ENCODE peak calls at places on chromosomes 3 and 15, in six cellular contexts. N is sigmoid colon, R is endothelial cell, G is body of pancreas, T is H1, U is mucosa of descending colon. V is an unnamed sample.

GRCh38 chr3:15538345-15538744 is 16.8 kb upstream of the COLQ start:
- DNase-seq in G (no peak), U (no peak), N (no peak), R (no peak), T (no peak), V (no peak)

GRCh38 chr15:37134699-37135131 is 34.4 kb upstream of the MEIS2 start:
- DNase-seq in R (no peak), N (no peak), U (no peak), T (no peak), G (peak; percentile 15), V (no peak)

GRCh38 chr15:43376017-43376705 is 5.3 kb downstream of the TUBGCP4 start:
- DNase-seq in G (peak; percentile 25), T (no peak), U (no peak), N (no peak), R (peak; percentile 37), V (peak; percentile 12)

GRCh38 chr3:100384735-100385134 is 16.2 kb downstream of the TOMM70 start:
- DNase-seq in N (no peak), G (no peak), T (no peak), U (no peak), R (no peak), V (no peak)

GRCh38 chr15:32028921-32029320 is 1.4 kb upstream of the CHRNA7 start:
- DNase-seq in U (no peak), G (no peak), T (no peak), R (peak; percentile 59), N (no peak), V (no peak)

GRCh38 chr3:107861422-107861821 is 229.4 kb downstream of the CD47 start:
- DNase-seq in N (no peak), R (no peak), U (no peak), G (no peak), T (no peak), V (no peak)

GRCh38 chr15:75112278-75112847 is 89.0 kb downstream of the PPCDC start:
- DNase-seq in T (no peak), N (no peak), U (no peak), G (no peak), R (no peak), V (no peak)

GRCh38 chr3:120497318-120497717 is 46.5 kb upstream of the FSTL1 start:
- DNase-seq in R (no peak), G (no peak), U (no peak), T (no peak), N (no peak), V (no peak)

GRCh38 chr3:40930131-40930538 is 269.2 kb upstream of the CTNNB1 start:
- DNase-seq in N (no peak), R (no peak), G (peak; percentile 81), U (no peak), T (no peak), V (no peak)

GRCh38 chr3:64560802-64561502 is 126.8 kb downstream of the ADAMTS9 start:
- DNase-seq in R (no peak), U (no peak), N (no peak), G (no peak), T (no peak), V (no peak)

GRCh38 chr15:91049378-91050127 is 27.2 kb upstream of the VPS33B start:
- DNase-seq in R (peak; percentile 63), T (no peak), G (peak; percentile 69), U (no peak), N (peak; percentile 73), V (peak; percentile 25)

GRCh38 chr3:64067510-64068346 is 44.4 kb upstream of the PSMD6 start:
- DNase-seq in N (no peak), U (no peak), R (no peak), G (no peak), T (no peak), V (no peak)

GRCh38 chr3:88957751-88958452 is 149.5 kb upstream of the EPHA3 start:
- DNase-seq in N (no peak), U (no peak), R (no peak), T (no peak), G (no peak), V (no peak)

GRCh38 chr3:154275965-154276364 is 48.3 kb downstream of the DHX36 start:
- DNase-seq in R (no peak), T (no peak), N (no peak), G (no peak), U (no peak), V (no peak)

GRCh38 chr3:170865209-170866094 is 4.5 kb downstream of the RPL22L1 start:
- DNase-seq in R (no peak), G (no peak), N (no peak), T (no peak), U (no peak), V (no peak)

GRCh38 chr15:66070220-66070934 is 183.2 kb downstream of the MEGF11 start:
- DNase-seq in N (peak; percentile 12), U (no peak), R (no peak), G (no peak), T (no peak), V (no peak)

GRCh38 chr3:159807137-159808028 is 181.3 kb upstream of the IL12A start:
- DNase-seq in N (no peak), U (no peak), R (no peak), T (no peak), G (no peak), V (no peak)

GRCh38 chr15:57302640-57303257 is 73.6 kb upstream of the CGNL1 start:
- DNase-seq in U (no peak), R (no peak), T (no peak), G (no peak), N (peak; percentile 24), V (no peak)

GRCh38 chr3:174270841-174271240 is 588.3 kb upstream of the NAALADL2 start:
- DNase-seq in N (no peak), T (no peak), G (no peak), R (no peak), U (no peak), V (no peak)

GRCh38 chr15:77181305-77182074 is 110.6 kb upstream of the TSPAN3 start:
- DNase-seq in U (no peak), R (no peak), T (no peak), G (no peak), N (no peak), V (no peak)

GRCh38 chr3:30614943-30615342 is 8.5 kb downstream of the TGFBR2 start:
- DNase-seq in G (no peak), N (no peak), R (no peak), T (no peak), U (no peak), V (no peak)

GRCh38 chr3:107208100-107208499 is 169.1 kb upstream of the CCDC54 start:
- DNase-seq in T (no peak), N (peak; percentile 69), U (no peak), G (peak; percentile 70), R (no peak), V (no peak)

GRCh38 chr3:70064194-70064787 is 64.8 kb downstream of the SAMMSON start:
- DNase-seq in R (peak; percentile 49), T (no peak), G (peak; percentile 27), N (no peak), U (no peak), V (no peak)

GRCh38 chr3:140424211-140424610 is 253.7 kb upstream of the TRIM42 start:
- DNase-seq in U (no peak), N (no peak), T (no peak), G (no peak), R (no peak), V (no peak)

GRCh38 chr3:9676780-9677179 is 26.9 kb upstream of the CPNE9 start:
- DNase-seq in G (no peak), U (no peak), N (no peak), R (no peak), T (no peak), V (no peak)

GRCh38 chr15:94105760-94106159 is 125.6 kb upstream of the MCTP2 start:
- DNase-seq in G (no peak), R (no peak), U (no peak), N (no peak), T (no peak), V (no peak)

GRCh38 chr3:148439254-148439822 is 258.4 kb upstream of the AGTR1 start:
- DNase-seq in U (no peak), G (no peak), R (no peak), N (no peak), T (no peak), V (no peak)

GRCh38 chr3:166263460-166263859 is 426.2 kb upstream of the BCHE start:
- DNase-seq in G (no peak), R (no peak), U (no peak), N (no peak), T (no peak), V (no peak)
- TF ChIP-seq CTCF in G (no peak), R (no peak), U (no peak), N (no peak), T (no peak), V (no peak)

GRCh38 chr3:126211569-126211968 is 31.2 kb upstream of the ALDH1L1 start:
- DNase-seq in U (no peak), G (no peak), T (no peak), R (no peak), N (peak; percentile 58), V (no peak)

GRCh38 chr3:126213376-126214044 is 33.1 kb upstream of the ALDH1L1 start:
- DNase-seq in R (no peak), N (peak; percentile 55), U (no peak), G (no peak), T (no peak), V (no peak)

GRCh38 chr3:126209741-126210140 is 29.4 kb upstream of the ALDH1L1 start:
- DNase-seq in U (no peak), N (no peak), G (no peak), T (no peak), R (no peak), V (no peak)

GRCh38 chr3:126212250-126212628 is 31.9 kb upstream of the ALDH1L1 start:
- DNase-seq in T (no peak), R (no peak), G (no peak), U (no peak), N (no peak), V (no peak)

GRCh38 chr3:126212629-126213375 is 32.4 kb upstream of the ALDH1L1 start:
- DNase-seq in R (peak; percentile 75), U (no peak), T (peak; percentile 43), G (peak; percentile 59), N (peak; percentile 72), V (peak; percentile 56)
- TF ChIP-seq CTCF in R (no peak), U (no peak), T (peak; percentile 54), G (peak; percentile 50), N (peak; percentile 40), V (peak; percentile 60)

DNA sequence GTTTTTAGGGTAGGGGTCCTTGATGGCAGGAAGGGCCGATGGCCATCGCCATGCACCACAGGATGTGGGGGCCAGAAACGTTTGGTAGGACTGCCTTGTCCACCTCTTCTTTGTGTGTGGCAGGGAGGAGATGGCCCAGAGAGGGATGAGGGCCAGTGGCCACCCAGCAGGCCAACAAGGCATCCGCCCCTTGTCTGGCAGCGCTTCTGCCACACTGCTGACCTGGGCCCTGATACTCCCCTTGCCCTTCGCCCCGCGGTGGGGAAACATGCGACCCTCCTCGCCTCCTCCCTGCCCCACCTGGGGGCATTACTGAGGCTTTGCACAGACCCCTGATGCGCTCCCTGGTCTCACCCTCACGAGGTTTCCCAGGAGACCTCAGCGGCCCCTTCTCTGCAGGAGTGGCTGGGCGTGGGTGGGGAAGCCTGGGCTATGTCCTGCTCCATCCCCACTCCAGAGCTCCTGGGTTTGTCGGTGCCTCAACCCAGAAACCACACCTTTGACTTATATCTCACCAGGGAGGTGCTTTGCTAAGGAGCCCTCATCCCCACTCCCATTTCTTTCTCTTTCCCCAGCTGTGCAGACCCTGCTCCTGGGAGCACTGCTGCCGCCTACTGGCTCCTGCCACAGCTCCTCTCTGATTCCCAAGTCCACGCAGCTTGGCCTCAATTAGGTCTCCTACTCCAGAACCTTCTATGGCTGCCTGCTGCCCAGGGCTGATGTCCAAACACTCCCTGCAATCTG is 38.7 kb downstream of the FEM1B start:
- DNase-seq in U (no peak), G (peak; percentile 9), T (no peak), N (peak; percentile 58), R (peak; percentile 39), V (no peak)
- TF ChIP-seq CTCF in U (no peak), G (no peak), T (peak; percentile 77), N (no peak), R (no peak), V (peak; percentile 58)

GRCh38 chr3:192802957-192803899 is 75.9 kb upstream of the FGF12 start:
- DNase-seq in T (no peak), U (no peak), G (no peak), R (no peak), N (no peak), V (no peak)
- TF ChIP-seq CTCF in T (no peak), U (no peak), G (peak; percentile 58), R (peak; percentile 56), N (peak; percentile 30), V (peak; percentile 66)